ENCODE peak calls at places on chromosome 21, in four cellular contexts. One of them, this sample, is unnamed.

GRCh38 chr21:46092026-46092764 is 5.7 kb upstream of the COL6A2 start:
- DNase-seq in neural progenitor cell: no peak
- DNase-seq in lower leg skin: peak
- DNase-seq in sigmoid colon: peak
- DNase-seq in this sample: peak

GRCh38 chr21:26798856-26799751 is 46.1 kb downstream of the ADAMTS1 start:
- DNase-seq in neural progenitor cell: no peak
- DNase-seq in lower leg skin: no peak
- DNase-seq in sigmoid colon: no peak
- DNase-seq in this sample: no peak

GRCh38 chr21:24014381-24014780 is 1592.9 kb downstream of the MRPL39 start:
- DNase-seq in neural progenitor cell: no peak
- DNase-seq in lower leg skin: no peak
- DNase-seq in sigmoid colon: no peak
- DNase-seq in this sample: no peak

GRCh38 chr21:36864974-36865373 is 101.5 kb downstream of the HLCS start:
- DNase-seq in neural progenitor cell: no peak
- DNase-seq in lower leg skin: no peak
- DNase-seq in sigmoid colon: no peak
- DNase-seq in this sample: no peak

GRCh38 chr21:45824546-45825208 is 156.9 kb upstream of the COL6A1 start:
- DNase-seq in neural progenitor cell: no peak
- DNase-seq in lower leg skin: peak
- DNase-seq in sigmoid colon: peak
- DNase-seq in this sample: no peak

GRCh38 chr21:25422610-25423608 is 184.4 kb downstream of the MRPL39 start:
- DNase-seq in neural progenitor cell: no peak
- DNase-seq in lower leg skin: no peak
- DNase-seq in sigmoid colon: no peak
- DNase-seq in this sample: no peak

GRCh38 chr21:44489962-44490361 is 34.7 kb downstream of the LRRC3 start:
- DNase-seq in neural progenitor cell: peak
- DNase-seq in lower leg skin: no peak
- DNase-seq in sigmoid colon: no peak
- DNase-seq in this sample: no peak

GRCh38 chr21:37149411-37149810 is 76.4 kb downstream of the TTC3 start:
- DNase-seq in neural progenitor cell: no peak
- DNase-seq in lower leg skin: no peak
- DNase-seq in sigmoid colon: no peak
- DNase-seq in this sample: no peak

GRCh38 chr21:45510466-45510955 is 31.7 kb downstream of the SLC19A1 start:
- DNase-seq in neural progenitor cell: no peak
- DNase-seq in lower leg skin: peak
- DNase-seq in sigmoid colon: peak
- DNase-seq in this sample: no peak

GRCh38 chr21:27423906-27424595 is 457.2 kb upstream of the ADAMTS5 start:
- DNase-seq in neural progenitor cell: no peak
- DNase-seq in lower leg skin: no peak
- DNase-seq in sigmoid colon: no peak
- DNase-seq in this sample: no peak

GRCh38 chr21:30209571-30209970 is 6.3 kb downstream of the CLDN8 start:
- DNase-seq in neural progenitor cell: peak
- DNase-seq in lower leg skin: no peak
- DNase-seq in sigmoid colon: no peak
- DNase-seq in this sample: no peak

GRCh38 chr21:26572668-26573381 is at the start of gene CYYR1:
- DNase-seq in neural progenitor cell: peak
- DNase-seq in lower leg skin: peak
- DNase-seq in sigmoid colon: no peak
- DNase-seq in this sample: no peak

GRCh38 chr21:21731626-21732025 is 733.4 kb downstream of the NCAM2 start:
- DNase-seq in neural progenitor cell: no peak
- DNase-seq in lower leg skin: no peak
- DNase-seq in sigmoid colon: no peak
- DNase-seq in this sample: no peak

GRCh38 chr21:46457801-46458314 is 833 bp upstream of the DIP2A start:
- DNase-seq in neural progenitor cell: no peak
- DNase-seq in lower leg skin: peak
- DNase-seq in sigmoid colon: peak
- DNase-seq in this sample: peak

GRCh38 chr21:26717146-26717739 is 128.0 kb downstream of the ADAMTS1 start:
- DNase-seq in neural progenitor cell: no peak
- DNase-seq in lower leg skin: no peak
- DNase-seq in sigmoid colon: no peak
- DNase-seq in this sample: no peak

GRCh38 chr21:25925936-25926335 is 191.2 kb downstream of the GABPA start:
- DNase-seq in neural progenitor cell: no peak
- DNase-seq in lower leg skin: no peak
- DNase-seq in sigmoid colon: no peak
- DNase-seq in this sample: no peak

GRCh38 chr21:44425307-44425894 is 29.9 kb upstream of the LRRC3 start:
- DNase-seq in neural progenitor cell: no peak
- DNase-seq in lower leg skin: peak
- DNase-seq in sigmoid colon: peak
- DNase-seq in this sample: no peak

GRCh38 chr21:21309510-21309909 is 311.3 kb downstream of the NCAM2 start:
- DNase-seq in neural progenitor cell: no peak
- DNase-seq in lower leg skin: no peak
- DNase-seq in sigmoid colon: no peak
- DNase-seq in this sample: no peak

GRCh38 chr21:24160528-24160927 is 1446.8 kb downstream of the MRPL39 start:
- DNase-seq in neural progenitor cell: no peak
- DNase-seq in lower leg skin: no peak
- DNase-seq in sigmoid colon: no peak
- DNase-seq in this sample: no peak

GRCh38 chr21:29499734-29500343 is 201.1 kb downstream of the BACH1 start:
- DNase-seq in neural progenitor cell: peak
- DNase-seq in lower leg skin: no peak
- DNase-seq in sigmoid colon: no peak
- DNase-seq in this sample: no peak

GRCh38 chr21:29091032-29091431 is 17.6 kb upstream of the CCT8 start:
- DNase-seq in neural progenitor cell: no peak
- DNase-seq in lower leg skin: no peak
- DNase-seq in sigmoid colon: no peak
- DNase-seq in this sample: no peak

GRCh38 chr21:44087426-44088400 is 19.5 kb upstream of the PWP2 start:
- DNase-seq in neural progenitor cell: no peak
- DNase-seq in lower leg skin: peak
- DNase-seq in sigmoid colon: no peak
- DNase-seq in this sample: no peak

GRCh38 chr21:36609654-36610053 is 89.3 kb upstream of the SIM2 start:
- DNase-seq in neural progenitor cell: no peak
- DNase-seq in lower leg skin: no peak
- DNase-seq in sigmoid colon: no peak
- DNase-seq in this sample: no peak

GRCh38 chr21:46372014-46372485 is 48.1 kb downstream of the PCNT start:
- DNase-seq in neural progenitor cell: no peak
- DNase-seq in lower leg skin: no peak
- DNase-seq in sigmoid colon: no peak
- DNase-seq in this sample: no peak

GRCh38 chr21:34358866-34359265 is 4.9 kb upstream of the KCNE2 start:
- DNase-seq in neural progenitor cell: no peak
- DNase-seq in lower leg skin: no peak
- DNase-seq in sigmoid colon: no peak
- DNase-seq in this sample: no peak

GRCh38 chr21:17492415-17493168 is 20.3 kb upstream of the CXADR start:
- DNase-seq in neural progenitor cell: no peak
- DNase-seq in lower leg skin: no peak
- DNase-seq in sigmoid colon: no peak
- DNase-seq in this sample: no peak

GRCh38 chr21:17585875-17586450 is 26.7 kb downstream of the BTG3 start:
- DNase-seq in neural progenitor cell: peak
- DNase-seq in lower leg skin: no peak
- DNase-seq in sigmoid colon: no peak
- DNase-seq in this sample: no peak

GRCh38 chr21:45164124-45164511 is 89.7 kb downstream of the ADARB1 start:
- DNase-seq in neural progenitor cell: no peak
- DNase-seq in lower leg skin: no peak
- DNase-seq in sigmoid colon: peak
- DNase-seq in this sample: no peak

GRCh38 chr21:37631319-37632117 is 264.9 kb downstream of the DYRK1A start:
- DNase-seq in neural progenitor cell: peak
- DNase-seq in lower leg skin: no peak
- DNase-seq in sigmoid colon: no peak
- DNase-seq in this sample: no peak

GRCh38 chr21:35727830-35728229 is 332.5 kb downstream of the SETD4 start:
- DNase-seq in neural progenitor cell: no peak
- DNase-seq in lower leg skin: no peak
- DNase-seq in sigmoid colon: no peak
- DNase-seq in this sample: no peak

GRCh38 chr21:32256226-32256625 is 22.6 kb downstream of the MIS18A start:
- DNase-seq in neural progenitor cell: no peak
- DNase-seq in lower leg skin: no peak
- DNase-seq in sigmoid colon: no peak
- DNase-seq in this sample: no peak
- H3K4me3 ChIP-seq in neural progenitor cell: no peak
- H3K4me3 ChIP-seq in lower leg skin: no peak
- H3K4me3 ChIP-seq in sigmoid colon: no peak
- H3K4me3 ChIP-seq in this sample: no peak

GRCh38 chr21:15005391-15005790 is 59.4 kb downstream of the NRIP1 start:
- DNase-seq in neural progenitor cell: peak
- DNase-seq in lower leg skin: no peak
- DNase-seq in sigmoid colon: no peak
- DNase-seq in this sample: no peak

GRCh38 chr21:15006594-15007230 is 58.1 kb downstream of the NRIP1 start:
- DNase-seq in neural progenitor cell: no peak
- DNase-seq in lower leg skin: no peak
- DNase-seq in sigmoid colon: no peak
- DNase-seq in this sample: no peak

GRCh38 chr21:15001773-15002647 is 62.8 kb downstream of the NRIP1 start:
- DNase-seq in neural progenitor cell: no peak
- DNase-seq in lower leg skin: no peak
- DNase-seq in sigmoid colon: no peak
- DNase-seq in this sample: no peak

GRCh38 chr21:15003463-15004135 is 61.2 kb downstream of the NRIP1 start:
- DNase-seq in neural progenitor cell: peak
- DNase-seq in lower leg skin: no peak
- DNase-seq in sigmoid colon: no peak
- DNase-seq in this sample: no peak

DNA sequence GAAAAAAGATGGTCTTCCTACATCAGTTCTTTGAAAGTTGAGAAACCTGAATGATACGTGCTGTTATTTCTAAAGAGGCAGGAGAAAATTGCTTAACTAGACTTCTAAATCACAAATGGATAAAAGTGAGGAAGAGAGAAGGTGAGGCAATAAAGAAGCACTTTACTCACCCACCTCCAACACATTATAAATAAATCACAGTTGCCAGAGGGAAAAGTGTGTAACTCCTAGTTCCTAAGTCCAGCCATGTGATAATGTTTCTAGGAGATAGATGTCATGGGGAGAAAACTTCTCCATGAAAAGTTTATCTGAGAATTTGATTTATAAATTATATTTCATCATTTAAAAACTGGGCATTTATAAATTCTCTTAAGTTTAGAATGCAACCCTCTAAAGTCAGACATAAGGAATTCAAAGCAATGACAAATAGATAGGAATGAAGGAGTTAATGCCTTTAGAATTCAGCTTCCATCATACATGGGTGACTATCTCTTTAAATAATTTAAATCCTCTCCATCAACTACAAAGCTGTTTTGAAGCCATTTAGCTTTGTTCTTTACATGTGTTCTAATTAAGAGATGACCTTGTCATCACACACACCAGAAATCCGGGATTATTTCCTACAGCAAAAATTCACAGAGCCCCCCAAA is 60.0 kb downstream of the NRIP1 start:
- DNase-seq in neural progenitor cell: no peak
- DNase-seq in lower leg skin: no peak
- DNase-seq in sigmoid colon: no peak
- DNase-seq in this sample: no peak
- H3K4me3 ChIP-seq in neural progenitor cell: no peak
- H3K4me3 ChIP-seq in lower leg skin: no peak
- H3K4me3 ChIP-seq in sigmoid colon: peak
- H3K4me3 ChIP-seq in this sample: no peak

GRCh38 chr21:33067457-33067856 is 2.5 kb upstream of the OLIG1 start:
- DNase-seq in neural progenitor cell: no peak
- DNase-seq in lower leg skin: no peak
- DNase-seq in sigmoid colon: no peak
- DNase-seq in this sample: no peak

GRCh38 chr21:33069243-33069642 is 698 bp upstream of the OLIG1 start:
- DNase-seq in neural progenitor cell: no peak
- DNase-seq in lower leg skin: no peak
- DNase-seq in sigmoid colon: no peak
- DNase-seq in this sample: no peak

GRCh38 chr21:33069994-33070811 is at the start of gene OLIG1:
- DNase-seq in neural progenitor cell: peak
- DNase-seq in lower leg skin: no peak
- DNase-seq in sigmoid colon: no peak
- DNase-seq in this sample: no peak

GRCh38 chr21:33070921-33071877 is 1.3 kb downstream of the OLIG1 start:
- DNase-seq in neural progenitor cell: peak
- DNase-seq in lower leg skin: no peak
- DNase-seq in sigmoid colon: no peak
- DNase-seq in this sample: no peak

DNA sequence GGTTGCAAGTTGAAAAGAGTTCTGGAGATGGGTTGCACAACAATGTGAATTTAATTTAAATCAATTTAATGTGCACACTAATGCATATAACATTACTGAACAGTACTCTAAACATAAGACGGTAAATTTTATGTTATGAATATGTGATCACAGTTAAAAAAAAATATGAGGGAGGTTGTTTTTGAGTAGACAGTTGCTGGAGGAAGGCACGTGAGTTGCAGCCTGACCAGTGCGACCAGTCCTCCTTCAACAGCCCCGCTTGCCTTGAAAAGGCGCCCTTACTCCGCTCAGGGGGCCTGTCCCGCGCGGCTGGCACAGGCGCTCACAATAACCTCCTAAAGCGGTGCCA is 322 bp upstream of the OLIG1 start:
- DNase-seq in neural progenitor cell: no peak
- DNase-seq in lower leg skin: no peak
- DNase-seq in sigmoid colon: no peak
- DNase-seq in this sample: no peak
- H3K4me3 ChIP-seq in neural progenitor cell: peak
- H3K4me3 ChIP-seq in lower leg skin: no peak
- H3K4me3 ChIP-seq in sigmoid colon: peak
- H3K4me3 ChIP-seq in this sample: peak

DNA sequence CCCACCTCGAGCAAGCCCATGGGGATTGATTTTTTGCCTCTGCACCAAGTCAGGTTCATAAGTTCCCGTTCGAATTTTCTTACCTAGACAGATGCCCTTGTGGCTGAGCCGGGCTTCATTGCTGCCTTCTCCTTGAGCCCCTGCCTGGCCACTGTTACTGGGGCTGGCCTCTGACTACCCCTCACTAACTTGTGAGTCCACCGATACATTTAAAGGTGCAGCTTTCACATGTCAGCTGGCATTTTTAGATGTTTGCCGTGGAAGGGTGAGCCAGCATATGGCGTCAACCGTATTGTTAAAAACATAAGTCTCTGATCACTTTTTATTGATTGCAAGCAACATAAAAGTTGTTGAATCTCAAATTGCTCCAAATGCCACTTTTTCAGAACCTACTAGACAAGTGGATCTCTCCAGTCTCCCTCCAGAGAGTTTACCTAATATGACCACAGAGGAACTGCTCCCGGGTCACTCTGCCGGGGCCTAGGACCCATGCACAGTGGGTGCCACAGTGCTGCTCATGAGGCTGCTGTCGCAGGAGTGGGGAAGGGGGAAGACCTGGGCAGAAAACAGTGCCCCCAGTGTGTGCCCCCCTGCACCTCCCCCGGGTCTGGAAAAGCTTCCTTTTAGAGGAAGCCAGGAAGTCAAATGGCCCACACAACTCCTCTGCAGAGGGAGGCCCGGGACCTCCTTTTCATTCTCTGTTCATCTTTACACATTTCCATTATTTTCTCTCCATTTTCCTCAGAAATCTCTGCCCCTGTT is 18.8 kb downstream of the MX1 start:
- DNase-seq in neural progenitor cell: no peak
- DNase-seq in lower leg skin: peak
- DNase-seq in sigmoid colon: no peak
- DNase-seq in this sample: peak
- H3K4me3 ChIP-seq in neural progenitor cell: no peak
- H3K4me3 ChIP-seq in lower leg skin: no peak
- H3K4me3 ChIP-seq in sigmoid colon: no peak
- H3K4me3 ChIP-seq in this sample: no peak